ENCODE peak calls at places on chromosomes 16 and 17, in four cellular contexts. X is ovary, C is uterus, M is WERI-Rb-1. L is an unnamed sample.
A peak's percentile ranks its signal among the peaks of the same experiment; 100 is the strongest.

GRCh38 chr17:15931394-15931793 is 13.5 kb upstream of the ADORA2B start:
- DNase-seq in X (no peak), C (no peak), M (no peak), L (no peak)

GRCh38 chr16:66899945-66900688 is 18.6 kb downstream of the CDH16 start:
- DNase-seq in X (peak; percentile 92), M (peak; percentile 97), C (peak; percentile 85), L (peak; percentile 84)

GRCh38 chr17:83076930-83077329 is 2.5 kb upstream of the METRNL start:
- DNase-seq in M (peak; percentile 68), C (no peak), X (no peak), L (no peak)

GRCh38 chr16:10745856-10746255 is 2.2 kb downstream of the NUBP1 start:
- DNase-seq in M (no peak), C (peak; percentile 58), X (no peak), L (no peak)

GRCh38 chr17:245611-246010 is 64.2 kb upstream of the DOC2B start:
- DNase-seq in X (no peak), M (peak; percentile 4), C (no peak), L (no peak)

GRCh38 chr16:82672676-82673075 is 45.9 kb downstream of the CDH13 start:
- DNase-seq in X (no peak), C (no peak), M (no peak), L (no peak)

GRCh38 chr16:89040861-89041570 is 52.6 kb upstream of the ACSF3 start:
- DNase-seq in M (no peak), X (no peak), C (no peak), L (peak; percentile 35)

GRCh38 chr17:34562387-34562786 is 17.0 kb upstream of the TMEM132E start:
- DNase-seq in X (no peak), M (no peak), C (no peak), L (no peak)

GRCh38 chr16:57623251-57624043 is 5.0 kb upstream of the ADGRG1 start:
- DNase-seq in X (peak; percentile 42), M (no peak), C (peak; percentile 71), L (peak; percentile 50)

GRCh38 chr17:78128616-78129384 is at the start of gene TMC6:
- DNase-seq in M (peak; percentile 80), X (no peak), C (no peak), L (peak; percentile 78)

GRCh38 chr17:29645516-29646051 is 22.9 kb upstream of the CORO6 start:
- DNase-seq in C (peak; percentile 83), X (peak; percentile 57), M (no peak), L (no peak)

GRCh38 chr16:51243836-51244483 is 92.9 kb upstream of the SALL1 start:
- DNase-seq in X (no peak), C (peak; percentile 23), M (no peak), L (no peak)

GRCh38 chr16:53154513-53154912 is 99.7 kb downstream of the CHD9 start:
- DNase-seq in X (no peak), C (no peak), M (peak; percentile 30), L (no peak)

GRCh38 chr17:30316736-30317135 is 17.1 kb downstream of the TMIGD1 start:
- DNase-seq in C (no peak), X (no peak), M (no peak), L (no peak)

GRCh38 chr16:71311553-71312158 is 22.5 kb upstream of the CMTR2 start:
- DNase-seq in M (peak; percentile 44), X (no peak), C (no peak), L (peak; percentile 12)

GRCh38 chr17:77571562-77571981 is 386.9 kb upstream of the TNRC6C start:
- DNase-seq in C (peak; percentile 33), X (no peak), M (no peak), L (no peak)

GRCh38 chr16:17345043-17345442 is 125.7 kb downstream of the XYLT1 start:
- DNase-seq in X (no peak), M (no peak), C (peak; percentile 72), L (no peak)

GRCh38 chr16:3965306-3965705 is 84.8 kb upstream of the CREBBP start:
- DNase-seq in X (no peak), C (no peak), M (no peak), L (no peak)

GRCh38 chr17:28372203-28372944 is 880 bp downstream of the SARM1 start:
- DNase-seq in C (no peak), M (peak; percentile 46), X (peak; percentile 48), L (no peak)

GRCh38 chr17:39979021-39979660 is 1.5 kb upstream of the PSMD3 start:
- DNase-seq in M (no peak), C (peak; percentile 68), X (no peak), L (no peak)

GRCh38 chr17:29911641-29912177 is 18.3 kb downstream of the SSH2 start:
- DNase-seq in C (no peak), M (no peak), X (no peak), L (no peak)

GRCh38 chr16:3413730-3414379 is 12.8 kb downstream of the ZNF174 start:
- DNase-seq in X (no peak), M (no peak), C (no peak), L (no peak)

GRCh38 chr16:56311208-56312027 is 113.9 kb downstream of the AMFR start:
- DNase-seq in M (no peak), X (no peak), C (no peak), L (no peak)

GRCh38 chr17:39754958-39755549 is 17.3 kb downstream of the GRB7 start:
- DNase-seq in M (peak; percentile 46), X (no peak), C (no peak), L (no peak)

GRCh38 chr17:69314246-69315030 is 12.5 kb downstream of the ABCA5 start:
- DNase-seq in M (peak; percentile 45), X (no peak), C (no peak), L (no peak)

GRCh38 chr16:84451781-84452180 is 52.7 kb downstream of the MEAK7 start:
- DNase-seq in C (no peak), M (no peak), X (no peak), L (no peak)

GRCh38 chr17:2331303-2331702 is 5.0 kb downstream of the TSR1 start:
- DNase-seq in X (no peak), C (no peak), M (no peak), L (no peak)

GRCh38 chr17:2337811-2338657 is 733 bp downstream of the SGSM2 start:
- DNase-seq in X (peak; percentile 80), C (peak; percentile 63), M (peak; percentile 63), L (peak; percentile 83)

GRCh38 chr17:2337152-2337810 is at the start of gene SGSM2:
- DNase-seq in X (peak; percentile 79), M (peak; percentile 77), C (peak; percentile 66), L (peak; percentile 82)

GRCh38 chr17:2335726-2336214 is 487 bp downstream of the TSR1 start:
- DNase-seq in M (no peak), C (peak; percentile 25), X (peak; percentile 46), L (no peak)

GRCh38 chr17:2336215-2337151 is at the start of gene TSR1:
- DNase-seq in M (peak; percentile 93), C (peak; percentile 89), X (peak; percentile 90), L (peak; percentile 95)
- TF ChIP-seq CTCF in M (peak; percentile 52), C (peak; percentile 38), X (peak; percentile 27), L (no peak)

GRCh38 chr17:80752369-80752705 is 207.7 kb downstream of the RPTOR start:
- DNase-seq in X (no peak), C (no peak), M (no peak), L (no peak)

GRCh38 chr17:80758793-80759673 is 214.4 kb downstream of the RPTOR start:
- DNase-seq in X (no peak), C (peak; percentile 45), M (no peak), L (no peak)

GRCh38 chr17:80753946-80754345 is 209.3 kb downstream of the RPTOR start:
- DNase-seq in M (no peak), C (no peak), X (no peak), L (no peak)

GRCh38 chr17:80754846-80755245 is 210.2 kb downstream of the RPTOR start:
- DNase-seq in M (no peak), X (no peak), C (no peak), L (no peak)

DNA sequence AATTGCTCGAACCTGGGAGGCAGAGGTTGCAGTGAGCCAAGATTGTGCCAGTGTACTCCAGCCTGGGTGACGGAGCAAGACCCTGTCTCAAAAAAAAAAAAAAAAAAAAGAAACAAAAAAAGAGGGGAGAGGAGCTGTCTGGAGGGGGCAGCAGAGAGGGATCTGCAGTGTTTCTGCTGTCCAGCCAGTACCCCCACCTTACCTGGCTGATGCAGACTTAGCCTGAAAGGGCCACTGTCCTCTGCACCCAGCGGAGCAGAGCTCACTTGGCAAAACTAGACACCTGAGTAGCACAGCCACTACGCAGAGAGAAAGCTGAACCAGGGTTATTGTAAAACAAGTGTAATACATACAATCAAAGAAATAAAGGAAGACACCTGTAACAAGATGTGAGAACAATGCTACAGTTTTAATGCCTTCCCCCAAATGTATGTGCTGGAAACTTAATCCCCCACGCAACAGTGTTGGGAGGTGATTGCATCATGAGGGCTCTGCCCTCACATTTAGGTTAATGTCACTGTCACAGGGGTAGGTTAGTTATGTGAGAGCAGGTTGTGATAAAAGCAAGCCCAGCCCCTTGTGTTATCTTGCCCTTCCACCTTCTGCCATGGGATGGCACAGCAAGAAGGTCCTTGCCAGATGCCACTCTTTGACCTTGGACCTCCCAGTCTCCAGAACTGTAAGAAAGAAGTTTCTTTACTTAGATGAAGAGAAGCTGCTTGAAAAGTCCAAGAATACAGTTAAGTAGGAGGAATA is 211.2 kb downstream of the RPTOR start:
- DNase-seq in M (peak; percentile 50), C (no peak), X (no peak), L (no peak)
- TF ChIP-seq CTCF in M (peak; percentile 66), C (no peak), X (no peak), L (no peak)

DNA sequence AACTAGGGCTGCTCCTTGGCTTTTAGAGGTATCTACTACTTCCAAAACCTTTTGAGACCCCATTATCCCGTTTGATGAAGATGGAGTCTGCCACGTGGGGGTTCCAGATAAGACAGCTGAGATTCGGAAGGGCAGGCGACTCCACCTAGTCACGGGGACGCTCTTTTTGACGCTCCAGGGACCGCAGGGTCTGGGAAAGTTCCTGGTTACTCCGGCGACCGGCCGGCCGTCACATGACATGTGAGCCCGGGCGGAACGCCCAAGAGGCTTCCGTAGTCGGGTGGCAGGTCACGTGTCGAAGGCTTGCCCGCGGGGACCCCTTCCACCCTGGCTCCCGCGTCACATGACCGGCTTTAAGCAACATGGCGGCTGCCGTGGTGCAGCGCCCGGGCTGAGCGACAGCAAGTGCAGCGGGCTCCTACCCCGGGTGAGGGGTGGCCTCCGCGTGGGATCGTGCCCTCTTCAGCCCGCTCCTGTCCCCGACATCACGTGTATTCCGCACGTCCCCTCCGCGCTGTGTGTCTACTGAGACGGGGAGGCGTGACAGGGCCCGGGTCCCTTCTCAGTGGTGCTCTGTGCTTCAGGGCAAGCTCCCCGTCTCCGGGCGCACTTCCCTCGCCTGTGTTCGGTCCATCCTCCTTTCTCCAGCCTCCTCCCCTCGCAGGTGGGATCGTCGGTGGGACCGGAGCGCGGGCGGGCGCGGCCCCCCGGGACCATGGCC is at the start of gene SPNS1:
- DNase-seq in X (peak; percentile 97), M (peak; percentile 96), C (peak; percentile 97), L (peak; percentile 99)
- TF ChIP-seq CTCF in X (no peak), M (no peak), C (peak; percentile 49), L (no peak)

DNA sequence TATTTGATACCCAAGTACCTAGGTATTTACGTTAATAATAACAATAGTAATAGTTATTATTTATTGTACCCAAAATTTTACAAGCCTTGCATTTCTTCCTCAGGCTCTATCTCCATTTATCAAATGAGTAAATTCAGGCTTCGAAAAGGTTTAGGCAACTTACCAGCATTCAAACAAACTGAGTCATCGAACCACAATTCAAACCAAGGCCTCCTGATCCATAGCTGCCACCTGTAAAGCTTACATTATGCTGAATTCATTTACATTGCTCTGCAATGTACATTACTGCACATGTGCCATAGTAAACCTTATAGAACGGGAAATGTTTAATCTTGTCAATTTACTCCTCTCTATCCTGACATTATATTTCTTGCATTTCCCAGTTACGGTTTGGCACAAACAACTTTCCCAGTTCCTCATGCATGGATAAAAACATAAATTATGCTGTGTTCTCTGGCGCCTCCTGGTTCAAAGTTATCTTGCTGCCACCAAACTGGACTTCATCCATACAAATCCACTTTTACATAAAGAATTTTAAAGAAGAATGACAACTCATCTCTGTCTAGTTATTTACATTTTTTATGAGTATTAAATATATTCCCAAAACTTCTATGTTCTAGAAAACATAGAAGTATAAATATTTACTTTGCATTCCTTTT is 360.6 kb upstream of the SOX9 start:
- DNase-seq in M (no peak), C (no peak), X (no peak), L (no peak)
- TF ChIP-seq CTCF in M (no peak), C (no peak), X (no peak), L (no peak)